ENCODE peak calls at places on chromosomes 6 and 20, in four cellular contexts. One of them, this sample, is unnamed. For H3K27me3 and H3K36me3, the result is how much of the 10 kb centered on the place peaks cover.

GRCh38 chr20:57329608-57330221 is at the start of gene SPO11:
- DNase-seq in spleen: no peak
- DNase-seq in IMR-90: no peak
- DNase-seq in CD8-positive, alpha-beta memory T cell: no peak
- DNase-seq in this sample: no peak

GRCh38 chr6:37653933-37654565 is 43.6 kb downstream of the MDGA1 start:
- DNase-seq in spleen: no peak
- DNase-seq in IMR-90: peak
- DNase-seq in CD8-positive, alpha-beta memory T cell: no peak
- DNase-seq in this sample: peak

GRCh38 chr6:42385339-42385738 is 66.4 kb downstream of the TRERF1 start:
- DNase-seq in spleen: no peak
- DNase-seq in IMR-90: no peak
- DNase-seq in CD8-positive, alpha-beta memory T cell: no peak
- DNase-seq in this sample: no peak

GRCh38 chr6:47922391-47922790 is 140.6 kb downstream of the OPN5 start:
- DNase-seq in spleen: no peak
- DNase-seq in IMR-90: no peak
- DNase-seq in CD8-positive, alpha-beta memory T cell: no peak
- DNase-seq in this sample: no peak

GRCh38 chr20:36147707-36148106 is 6.8 kb upstream of the EPB41L1 start:
- DNase-seq in spleen: no peak
- DNase-seq in IMR-90: peak
- DNase-seq in CD8-positive, alpha-beta memory T cell: no peak
- DNase-seq in this sample: no peak

GRCh38 chr6:89353702-89354392 is 1.3 kb upstream of the UBE2J1 start:
- DNase-seq in spleen: no peak
- DNase-seq in IMR-90: no peak
- DNase-seq in CD8-positive, alpha-beta memory T cell: no peak
- DNase-seq in this sample: peak

GRCh38 chr20:63217706-63218105 is 1.8 kb upstream of the YTHDF1 start:
- DNase-seq in spleen: no peak
- DNase-seq in IMR-90: no peak
- DNase-seq in CD8-positive, alpha-beta memory T cell: no peak
- DNase-seq in this sample: no peak

GRCh38 chr6:150739711-150740349 is 125.7 kb upstream of the MTHFD1L start:
- DNase-seq in spleen: no peak
- DNase-seq in IMR-90: no peak
- DNase-seq in CD8-positive, alpha-beta memory T cell: no peak
- DNase-seq in this sample: no peak

GRCh38 chr6:93341900-93342613 is 77.3 kb downstream of the EPHA7 start:
- DNase-seq in spleen: no peak
- DNase-seq in IMR-90: no peak
- DNase-seq in CD8-positive, alpha-beta memory T cell: no peak
- DNase-seq in this sample: no peak

GRCh38 chr20:15817351-15817750 is 755.9 kb downstream of the KIF16B start:
- DNase-seq in spleen: no peak
- DNase-seq in IMR-90: no peak
- DNase-seq in CD8-positive, alpha-beta memory T cell: no peak
- DNase-seq in this sample: no peak

GRCh38 chr6:3759656-3760245 is 8.2 kb upstream of the PXDC1 start:
- DNase-seq in spleen: no peak
- DNase-seq in IMR-90: peak
- DNase-seq in CD8-positive, alpha-beta memory T cell: no peak
- DNase-seq in this sample: no peak

GRCh38 chr6:41504526-41505021 is 41.6 kb upstream of the FOXP4 start:
- DNase-seq in spleen: no peak
- DNase-seq in IMR-90: peak
- DNase-seq in CD8-positive, alpha-beta memory T cell: no peak
- DNase-seq in this sample: no peak

GRCh38 chr20:36482044-36482473 is 59.3 kb upstream of the MYL9 start:
- DNase-seq in spleen: no peak
- DNase-seq in IMR-90: no peak
- DNase-seq in CD8-positive, alpha-beta memory T cell: no peak
- DNase-seq in this sample: no peak

GRCh38 chr6:104253236-104253635 is 606.5 kb downstream of the HACE1 start:
- DNase-seq in spleen: no peak
- DNase-seq in IMR-90: no peak
- DNase-seq in CD8-positive, alpha-beta memory T cell: no peak
- DNase-seq in this sample: no peak

GRCh38 chr6:72619883-72620696 is 1.8 kb upstream of the KCNQ5 start:
- DNase-seq in spleen: peak
- DNase-seq in IMR-90: peak
- DNase-seq in CD8-positive, alpha-beta memory T cell: peak
- DNase-seq in this sample: peak

GRCh38 chr20:674936-675452 is 608 bp downstream of the SCRT2 start:
- DNase-seq in spleen: peak
- DNase-seq in IMR-90: no peak
- DNase-seq in CD8-positive, alpha-beta memory T cell: no peak
- DNase-seq in this sample: no peak

GRCh38 chr6:11543919-11544518 is 6.5 kb downstream of the TMEM170B start:
- DNase-seq in spleen: no peak
- DNase-seq in IMR-90: no peak
- DNase-seq in CD8-positive, alpha-beta memory T cell: no peak
- DNase-seq in this sample: no peak

GRCh38 chr20:33688938-33689424 is 2.8 kb upstream of the E2F1 start:
- DNase-seq in spleen: no peak
- DNase-seq in IMR-90: no peak
- DNase-seq in CD8-positive, alpha-beta memory T cell: no peak
- DNase-seq in this sample: no peak

GRCh38 chr6:42292002-42292735 is 74.5 kb upstream of the MRPS10 start:
- DNase-seq in spleen: no peak
- DNase-seq in IMR-90: peak
- DNase-seq in CD8-positive, alpha-beta memory T cell: no peak
- DNase-seq in this sample: no peak

GRCh38 chr6:93784794-93785757 is 365.7 kb upstream of the EPHA7 start:
- DNase-seq in spleen: no peak
- DNase-seq in IMR-90: no peak
- DNase-seq in CD8-positive, alpha-beta memory T cell: no peak
- DNase-seq in this sample: no peak

GRCh38 chr6:147689398-147689797 is 180.9 kb downstream of the SAMD5 start:
- DNase-seq in spleen: no peak
- DNase-seq in IMR-90: peak
- DNase-seq in CD8-positive, alpha-beta memory T cell: no peak
- DNase-seq in this sample: no peak

GRCh38 chr6:155301867-155302266 is 12.4 kb downstream of the TFB1M start:
- DNase-seq in spleen: no peak
- DNase-seq in IMR-90: peak
- DNase-seq in CD8-positive, alpha-beta memory T cell: no peak
- DNase-seq in this sample: no peak

GRCh38 chr6:11307226-11307625 is 74.8 kb upstream of the NEDD9 start:
- DNase-seq in spleen: no peak
- DNase-seq in IMR-90: no peak
- DNase-seq in CD8-positive, alpha-beta memory T cell: no peak
- DNase-seq in this sample: no peak

GRCh38 chr20:47438464-47439381 is 63.0 kb upstream of the NCOA3 start:
- DNase-seq in spleen: peak
- DNase-seq in IMR-90: no peak
- DNase-seq in CD8-positive, alpha-beta memory T cell: no peak
- DNase-seq in this sample: peak

GRCh38 chr20:45427236-45428149 is 11.6 kb downstream of the PIGT start:
- DNase-seq in spleen: no peak
- DNase-seq in IMR-90: no peak
- DNase-seq in CD8-positive, alpha-beta memory T cell: no peak
- DNase-seq in this sample: no peak

GRCh38 chr6:17984822-17985660 is 2.4 kb downstream of the KIF13A start:
- DNase-seq in spleen: no peak
- DNase-seq in IMR-90: peak
- DNase-seq in CD8-positive, alpha-beta memory T cell: no peak
- DNase-seq in this sample: no peak

GRCh38 chr20:47027042-47027441 is 132.4 kb downstream of the EYA2 start:
- DNase-seq in spleen: no peak
- DNase-seq in IMR-90: no peak
- DNase-seq in CD8-positive, alpha-beta memory T cell: no peak
- DNase-seq in this sample: no peak

GRCh38 chr20:37430778-37431460 is 85.0 kb downstream of the SRC start:
- DNase-seq in spleen: no peak
- DNase-seq in IMR-90: no peak
- DNase-seq in CD8-positive, alpha-beta memory T cell: no peak
- DNase-seq in this sample: no peak

GRCh38 chr6:119526609-119527605 is 177.3 kb upstream of the MAN1A1 start:
- DNase-seq in spleen: no peak
- DNase-seq in IMR-90: no peak
- DNase-seq in CD8-positive, alpha-beta memory T cell: no peak
- DNase-seq in this sample: no peak

GRCh38 chr6:132820629-132821381 is 6.4 kb downstream of the RPS12 start:
- DNase-seq in spleen: no peak
- DNase-seq in IMR-90: peak
- DNase-seq in CD8-positive, alpha-beta memory T cell: no peak
- DNase-seq in this sample: no peak

GRCh38 chr6:134170844-134171243 is 118.4 kb upstream of the SLC2A12 start:
- DNase-seq in spleen: no peak
- DNase-seq in IMR-90: peak
- DNase-seq in CD8-positive, alpha-beta memory T cell: no peak
- DNase-seq in this sample: no peak

GRCh38 chr20:47653892-47654291 is 131.4 kb downstream of the SULF2 start:
- DNase-seq in spleen: no peak
- DNase-seq in IMR-90: no peak
- DNase-seq in CD8-positive, alpha-beta memory T cell: no peak
- DNase-seq in this sample: no peak

DNA sequence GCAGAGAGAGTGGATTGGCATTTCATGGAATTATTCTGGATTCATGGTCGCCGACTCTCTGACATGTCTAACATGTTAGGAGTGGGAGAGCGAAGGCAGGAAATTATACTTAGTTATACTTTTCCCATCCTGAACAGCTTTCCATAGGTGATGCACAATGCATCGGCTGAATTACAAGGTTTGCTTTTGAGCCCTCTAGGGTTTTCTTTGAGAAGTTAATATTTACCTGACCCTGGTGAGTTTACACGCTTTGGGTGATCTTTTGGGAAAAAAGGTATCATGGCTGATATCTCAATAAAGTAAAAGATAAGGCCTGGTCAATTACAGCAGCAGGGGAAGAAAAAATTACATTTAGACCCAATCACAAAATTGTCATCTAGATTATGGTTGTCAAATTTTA is 14.0 kb upstream of the NKX2-2 start:
- DNase-seq in spleen: no peak
- DNase-seq in IMR-90: no peak
- DNase-seq in CD8-positive, alpha-beta memory T cell: no peak
- DNase-seq in this sample: no peak
- H3K27me3 ChIP-seq in spleen: under half
- H3K27me3 ChIP-seq in IMR-90: under half
- H3K27me3 ChIP-seq in CD8-positive, alpha-beta memory T cell: under half
- H3K27me3 ChIP-seq in this sample: under half

GRCh38 chr20:41050361-41051019 is 21.9 kb downstream of the TOP1 start:
- DNase-seq in spleen: no peak
- DNase-seq in IMR-90: peak
- DNase-seq in CD8-positive, alpha-beta memory T cell: no peak
- DNase-seq in this sample: no peak
- H3K36me3 ChIP-seq in spleen: under half
- H3K36me3 ChIP-seq in IMR-90: under half
- H3K36me3 ChIP-seq in CD8-positive, alpha-beta memory T cell: under half
- H3K36me3 ChIP-seq in this sample: under half

DNA sequence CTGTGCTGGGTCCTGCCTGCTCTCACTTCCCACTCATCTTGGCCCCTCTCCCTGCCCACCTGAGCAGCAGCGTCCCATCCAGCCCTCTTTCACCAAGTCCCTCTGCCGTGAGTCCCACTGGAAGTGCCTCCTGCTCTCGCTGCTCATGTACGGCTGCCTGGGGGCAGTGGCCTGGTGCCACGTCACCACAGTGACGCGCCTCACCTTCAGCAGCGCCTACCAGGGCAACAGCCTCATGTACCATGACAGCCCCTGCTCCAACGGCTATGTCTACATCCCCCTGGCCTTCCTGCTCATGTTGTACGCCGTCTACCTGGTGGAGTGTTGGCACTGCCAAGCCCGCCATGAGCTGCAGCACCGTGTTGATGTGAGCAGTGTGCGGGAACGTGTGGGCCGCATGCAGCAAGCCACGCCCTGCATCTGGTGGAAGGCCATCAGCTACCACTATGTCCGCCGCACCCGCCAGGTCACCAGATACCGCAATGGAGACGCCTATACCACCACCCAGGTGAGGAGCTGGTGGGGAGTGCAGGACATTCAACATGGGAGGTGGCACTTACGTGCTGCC is 2.8 kb downstream of the TMEM151B start:
- DNase-seq in spleen: peak
- DNase-seq in IMR-90: no peak
- DNase-seq in CD8-positive, alpha-beta memory T cell: no peak
- DNase-seq in this sample: no peak
- H3K27me3 ChIP-seq in spleen: under half
- H3K27me3 ChIP-seq in IMR-90: half or more
- H3K27me3 ChIP-seq in CD8-positive, alpha-beta memory T cell: half or more
- H3K27me3 ChIP-seq in this sample: under half

GRCh38 chr20:20513720-20514119 is 145.8 kb downstream of the INSM1 start:
- DNase-seq in spleen: peak
- DNase-seq in IMR-90: no peak
- DNase-seq in CD8-positive, alpha-beta memory T cell: no peak
- DNase-seq in this sample: no peak

GRCh38 chr20:20519269-20519668 is 151.4 kb downstream of the INSM1 start:
- DNase-seq in spleen: no peak
- DNase-seq in IMR-90: no peak
- DNase-seq in CD8-positive, alpha-beta memory T cell: no peak
- DNase-seq in this sample: no peak

GRCh38 chr20:20520776-20521175 is 152.9 kb downstream of the INSM1 start:
- DNase-seq in spleen: no peak
- DNase-seq in IMR-90: peak
- DNase-seq in CD8-positive, alpha-beta memory T cell: no peak
- DNase-seq in this sample: no peak

GRCh38 chr20:20518263-20518662 is 150.4 kb downstream of the INSM1 start:
- DNase-seq in spleen: no peak
- DNase-seq in IMR-90: no peak
- DNase-seq in CD8-positive, alpha-beta memory T cell: no peak
- DNase-seq in this sample: peak

DNA sequence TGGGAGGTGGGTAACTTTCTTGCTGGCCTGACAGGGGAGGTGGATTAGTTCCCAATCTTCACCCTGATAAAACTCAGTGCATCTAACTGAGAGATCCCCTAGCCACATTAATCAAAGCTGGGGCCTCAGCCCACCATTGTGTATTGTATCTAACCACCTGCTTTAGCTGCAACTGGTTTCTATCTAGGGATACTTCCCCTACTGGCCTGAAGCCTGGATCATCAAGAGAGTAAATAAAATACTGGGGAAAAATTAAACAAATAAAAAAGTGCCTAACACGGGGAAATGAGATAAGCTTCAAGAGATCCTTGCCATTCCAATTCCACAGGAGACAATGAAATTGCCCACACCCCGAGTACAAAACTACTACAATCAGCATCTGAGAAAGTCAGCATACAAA is 149.4 kb downstream of the INSM1 start:
- DNase-seq in spleen: no peak
- DNase-seq in IMR-90: no peak
- DNase-seq in CD8-positive, alpha-beta memory T cell: no peak
- DNase-seq in this sample: no peak
- H3K36me3 ChIP-seq in spleen: under half
- H3K36me3 ChIP-seq in IMR-90: under half
- H3K36me3 ChIP-seq in CD8-positive, alpha-beta memory T cell: under half
- H3K36me3 ChIP-seq in this sample: under half

This sample was measured in GM06990.